ENCODE peak calls at places on chromosomes 2 and 18, in four cellular contexts. One of them, this sample, is unnamed.

GRCh38 chr18:49238433-49239042 is 221.9 kb downstream of the DYM start:
- DNase-seq in transverse colon: no peak
- DNase-seq in GM12891: no peak
- DNase-seq in endothelial cell of umbilical vein: peak; percentile 53
- DNase-seq in this sample: no peak

GRCh38 chr2:217932661-217933325 is 70.0 kb downstream of the TNS1 start:
- DNase-seq in GM12891: no peak
- DNase-seq in endothelial cell of umbilical vein: peak; percentile 47
- DNase-seq in transverse colon: no peak
- DNase-seq in this sample: no peak

GRCh38 chr2:181021199-181021789 is 40.9 kb downstream of the UBE2E3 start:
- DNase-seq in transverse colon: no peak
- DNase-seq in endothelial cell of umbilical vein: no peak
- DNase-seq in GM12891: no peak
- DNase-seq in this sample: no peak

GRCh38 chr2:109318949-109319342 is 189.9 kb downstream of the SH3RF3 start:
- DNase-seq in transverse colon: no peak
- DNase-seq in endothelial cell of umbilical vein: no peak
- DNase-seq in GM12891: no peak
- DNase-seq in this sample: no peak

GRCh38 chr2:71790261-71791038 is 337.1 kb downstream of the DYSF start:
- DNase-seq in GM12891: no peak
- DNase-seq in endothelial cell of umbilical vein: no peak
- DNase-seq in transverse colon: no peak
- DNase-seq in this sample: no peak

GRCh38 chr2:20072436-20073158 is 21.2 kb upstream of the LAPTM4A start:
- DNase-seq in GM12891: no peak
- DNase-seq in endothelial cell of umbilical vein: no peak
- DNase-seq in transverse colon: no peak
- DNase-seq in this sample: no peak

GRCh38 chr2:12842917-12843316 is 126.2 kb downstream of the TRIB2 start:
- DNase-seq in transverse colon: no peak
- DNase-seq in endothelial cell of umbilical vein: no peak
- DNase-seq in GM12891: no peak
- DNase-seq in this sample: no peak

GRCh38 chr2:126655500-126656310 is at the start of gene GYPC:
- DNase-seq in transverse colon: peak; percentile 55
- DNase-seq in endothelial cell of umbilical vein: no peak
- DNase-seq in GM12891: peak; percentile 58
- DNase-seq in this sample: peak; percentile 62

GRCh38 chr18:47968721-47969120 is 38.3 kb upstream of the SMAD2 start:
- DNase-seq in transverse colon: no peak
- DNase-seq in GM12891: no peak
- DNase-seq in endothelial cell of umbilical vein: no peak
- DNase-seq in this sample: no peak

GRCh38 chr18:72849671-72850070 is 18.1 kb downstream of the NETO1 start:
- DNase-seq in GM12891: no peak
- DNase-seq in endothelial cell of umbilical vein: no peak
- DNase-seq in transverse colon: no peak
- DNase-seq in this sample: no peak

GRCh38 chr2:95025406-95026319 is at the start of gene MAL:
- DNase-seq in GM12891: no peak
- DNase-seq in endothelial cell of umbilical vein: no peak
- DNase-seq in transverse colon: no peak
- DNase-seq in this sample: no peak

GRCh38 chr18:3540805-3541548 is 91.0 kb downstream of the TGIF1 start:
- DNase-seq in transverse colon: peak; percentile 24
- DNase-seq in GM12891: no peak
- DNase-seq in endothelial cell of umbilical vein: no peak
- DNase-seq in this sample: no peak

GRCh38 chr2:189168876-189169499 is 10.6 kb downstream of the COL5A2 start:
- DNase-seq in endothelial cell of umbilical vein: no peak
- DNase-seq in GM12891: no peak
- DNase-seq in transverse colon: no peak
- DNase-seq in this sample: no peak

GRCh38 chr18:62781893-62782292 is 66.6 kb downstream of the PHLPP1 start:
- DNase-seq in transverse colon: no peak
- DNase-seq in GM12891: no peak
- DNase-seq in endothelial cell of umbilical vein: peak; percentile 11
- DNase-seq in this sample: no peak

GRCh38 chr18:80180778-80181564 is 66.3 kb downstream of the PARD6G start:
- DNase-seq in transverse colon: no peak
- DNase-seq in GM12891: no peak
- DNase-seq in endothelial cell of umbilical vein: no peak
- DNase-seq in this sample: no peak

GRCh38 chr18:29181151-29181901 is 1004.4 kb upstream of the CDH2 start:
- DNase-seq in GM12891: no peak
- DNase-seq in transverse colon: no peak
- DNase-seq in endothelial cell of umbilical vein: peak; percentile 71
- DNase-seq in this sample: no peak

GRCh38 chr2:229947544-229947943 is 25.2 kb downstream of the FBXO36 start:
- DNase-seq in transverse colon: no peak
- DNase-seq in endothelial cell of umbilical vein: no peak
- DNase-seq in GM12891: no peak
- DNase-seq in this sample: no peak

GRCh38 chr2:173214213-173214612 is 138.6 kb downstream of the MAP3K20 start:
- DNase-seq in endothelial cell of umbilical vein: no peak
- DNase-seq in GM12891: no peak
- DNase-seq in transverse colon: no peak
- DNase-seq in this sample: no peak
- TF ChIP-seq POLR2AphosphoS5 in endothelial cell of umbilical vein: no peak
- TF ChIP-seq POLR2AphosphoS5 in GM12891: no peak
- TF ChIP-seq POLR2AphosphoS5 in transverse colon: no peak
- TF ChIP-seq POLR2AphosphoS5 in this sample: no peak

GRCh38 chr2:1731963-1732768 is 12.1 kb downstream of the PXDN start:
- DNase-seq in endothelial cell of umbilical vein: no peak
- DNase-seq in transverse colon: peak; percentile 17
- DNase-seq in GM12891: no peak
- DNase-seq in this sample: no peak
- TF ChIP-seq POLR2AphosphoS5 in endothelial cell of umbilical vein: no peak
- TF ChIP-seq POLR2AphosphoS5 in transverse colon: peak; percentile 59
- TF ChIP-seq POLR2AphosphoS5 in GM12891: no peak
- TF ChIP-seq POLR2AphosphoS5 in this sample: no peak

GRCh38 chr2:232941912-232942595 is 71.0 kb downstream of the NGEF start:
- DNase-seq in endothelial cell of umbilical vein: no peak
- DNase-seq in GM12891: no peak
- DNase-seq in transverse colon: no peak
- DNase-seq in this sample: no peak
- TF ChIP-seq POLR2AphosphoS5 in endothelial cell of umbilical vein: no peak
- TF ChIP-seq POLR2AphosphoS5 in GM12891: no peak
- TF ChIP-seq POLR2AphosphoS5 in transverse colon: no peak
- TF ChIP-seq POLR2AphosphoS5 in this sample: no peak

DNA sequence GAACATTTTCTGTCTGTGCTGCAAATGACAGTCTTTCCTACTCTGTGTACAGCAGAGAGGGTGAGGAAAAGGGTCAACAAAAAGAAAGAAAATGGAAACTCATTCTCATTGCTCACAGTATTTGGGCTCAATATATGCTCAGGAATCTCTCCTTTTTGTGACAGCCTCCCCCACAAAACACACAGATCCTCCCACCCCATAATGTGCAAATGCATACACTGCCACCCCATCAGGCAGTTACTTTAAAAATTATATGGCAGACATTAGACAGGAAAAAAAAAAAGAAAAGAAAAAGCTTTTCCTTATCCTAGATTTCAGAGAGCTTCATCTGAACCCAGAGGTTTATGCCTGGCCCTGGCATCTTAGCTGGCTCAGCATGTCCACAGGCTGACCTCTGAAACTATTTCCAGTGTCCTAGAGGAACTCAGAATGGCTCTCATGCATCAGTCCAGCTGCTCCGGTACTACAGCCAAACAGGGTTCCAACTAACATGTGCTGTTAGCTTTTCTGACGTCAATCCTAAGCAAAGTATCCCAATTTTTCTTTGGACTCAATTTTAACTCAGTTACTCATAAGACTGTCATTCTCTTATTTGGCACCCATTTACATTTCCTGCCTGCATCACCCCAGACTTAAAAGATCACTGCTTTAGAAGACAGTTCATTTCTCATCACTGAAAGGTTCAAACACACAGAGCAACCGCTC is 105.9 kb downstream of the RBMS1 start:
- DNase-seq in endothelial cell of umbilical vein: peak; percentile 58
- DNase-seq in transverse colon: peak; percentile 53
- DNase-seq in GM12891: no peak
- DNase-seq in this sample: no peak
- TF ChIP-seq POLR2AphosphoS5 in endothelial cell of umbilical vein: no peak
- TF ChIP-seq POLR2AphosphoS5 in transverse colon: peak; percentile 76
- TF ChIP-seq POLR2AphosphoS5 in GM12891: no peak
- TF ChIP-seq POLR2AphosphoS5 in this sample: no peak